ENCODE peak calls at places on chromosome 4, in eight cellular contexts. N, L, P, G, D, A, Y and Z are unnamed samples.

GRCh38 chr4:161937151-161937550 is 226.6 kb downstream of the FSTL5 start:
- DNase-seq in Y (no peak), L (no peak), A (no peak), G (no peak), P (no peak), D (no peak), N (no peak), Z (no peak)

GRCh38 chr4:110850461-110851447 is 227.9 kb upstream of the PITX2 start:
- DNase-seq in G (no peak), Y (no peak), N (no peak), D (no peak), P (no peak), A (no peak), L (no peak), Z (no peak)

GRCh38 chr4:143599827-143600226 is 86.3 kb downstream of the SMARCA5 start:
- DNase-seq in P (no peak), D (no peak), N (no peak), Y (no peak), A (no peak), G (no peak), L (no peak), Z (no peak)

GRCh38 chr4:152556283-152556682 is 20.4 kb upstream of the FBXW7 start:
- DNase-seq in Y (no peak), D (no peak), L (no peak), A (no peak), N (no peak), P (no peak), G (no peak), Z (no peak)

GRCh38 chr4:107853444-107854325 is 29.0 kb downstream of the SGMS2 start:
- DNase-seq in N (no peak), L (no peak), A (no peak), Y (peak; percentile 72), D (no peak), G (no peak), P (no peak), Z (no peak)

GRCh38 chr4:84578540-84579409 is 4.2 kb upstream of the CDS1 start:
- DNase-seq in N (no peak), D (no peak), L (no peak), A (no peak), P (no peak), G (peak; percentile 49), Y (peak; percentile 58), Z (no peak)

GRCh38 chr4:139599594-139600374 is 43.8 kb upstream of the SETD7 start:
- DNase-seq in P (no peak), L (no peak), G (no peak), A (no peak), N (no peak), Y (peak; percentile 73), D (no peak), Z (no peak)

GRCh38 chr4:98514930-98515809 is 143.2 kb downstream of the TSPAN5 start:
- DNase-seq in A (no peak), L (no peak), P (no peak), Y (peak; percentile 54), N (no peak), D (no peak), G (peak; percentile 37), Z (no peak)

GRCh38 chr4:152408514-152409327 is 127.2 kb downstream of the FBXW7 start:
- DNase-seq in A (no peak), G (peak; percentile 61), N (no peak), L (no peak), D (no peak), Y (peak; percentile 50), P (no peak), Z (no peak)

GRCh38 chr4:151564321-151564720 is 155.3 kb downstream of the FHIP1A start:
- DNase-seq in D (no peak), L (no peak), Y (no peak), A (no peak), N (no peak), G (no peak), P (no peak), Z (no peak)

GRCh38 chr4:11847161-11847560 is 418.5 kb upstream of the HS3ST1 start:
- DNase-seq in Y (no peak), N (no peak), A (no peak), D (no peak), L (no peak), P (no peak), G (no peak), Z (no peak)